ENCODE peak calls at places on chromosomes 13 and 19, in six cellular contexts. One of them, this sample, is unnamed.

GRCh38 chr19:41646589-41647204 is 19.8 kb upstream of the CEACAM4 start:
- DNase-seq in activated gamma-delta T cell treated with Interleukin-2 at 50 U/mL for 16 hours: peak; percentile 32
- DNase-seq in EL: peak; percentile 6
- DNase-seq in CD8-positive, alpha-beta memory T cell: peak; percentile 7
- DNase-seq in activated T-cell treated with anti-CD3 and anti-CD28 coated beads, Interleukin-2, amount 50 U/mL, for 72 hours: peak; percentile 55
- DNase-seq in dermis blood vessel endothelial cell: peak; percentile 24
- DNase-seq in this sample: no peak

GRCh38 chr19:10379880-10380310 is 477 bp downstream of the TYK2 start:
- DNase-seq in CD8-positive, alpha-beta memory T cell: no peak
- DNase-seq in EL: no peak
- DNase-seq in activated T-cell treated with anti-CD3 and anti-CD28 coated beads, Interleukin-2, amount 50 U/mL, for 72 hours: no peak
- DNase-seq in dermis blood vessel endothelial cell: peak; percentile 17
- DNase-seq in activated gamma-delta T cell treated with Interleukin-2 at 50 U/mL for 16 hours: no peak
- DNase-seq in this sample: no peak

GRCh38 chr19:8461376-8461775 is 16.6 kb downstream of the HNRNPM start:
- DNase-seq in activated gamma-delta T cell treated with Interleukin-2 at 50 U/mL for 16 hours: no peak
- DNase-seq in CD8-positive, alpha-beta memory T cell: no peak
- DNase-seq in dermis blood vessel endothelial cell: no peak
- DNase-seq in activated T-cell treated with anti-CD3 and anti-CD28 coated beads, Interleukin-2, amount 50 U/mL, for 72 hours: no peak
- DNase-seq in EL: no peak
- DNase-seq in this sample: no peak

GRCh38 chr13:26473571-26474230 is 83.8 kb upstream of the WASF3 start:
- DNase-seq in activated gamma-delta T cell treated with Interleukin-2 at 50 U/mL for 16 hours: no peak
- DNase-seq in activated T-cell treated with anti-CD3 and anti-CD28 coated beads, Interleukin-2, amount 50 U/mL, for 72 hours: no peak
- DNase-seq in EL: no peak
- DNase-seq in CD8-positive, alpha-beta memory T cell: no peak
- DNase-seq in dermis blood vessel endothelial cell: no peak
- DNase-seq in this sample: no peak

GRCh38 chr13:21673592-21674270 is 2.9 kb downstream of the FGF9 start:
- DNase-seq in EL: peak; percentile 23
- DNase-seq in activated gamma-delta T cell treated with Interleukin-2 at 50 U/mL for 16 hours: peak; percentile 32
- DNase-seq in dermis blood vessel endothelial cell: peak; percentile 50
- DNase-seq in activated T-cell treated with anti-CD3 and anti-CD28 coated beads, Interleukin-2, amount 50 U/mL, for 72 hours: peak; percentile 54
- DNase-seq in CD8-positive, alpha-beta memory T cell: no peak
- DNase-seq in this sample: peak; percentile 51

GRCh38 chr19:3852614-3853254 is 16.1 kb downstream of the ZFR2 start:
- DNase-seq in EL: peak; percentile 94
- DNase-seq in dermis blood vessel endothelial cell: peak; percentile 62
- DNase-seq in CD8-positive, alpha-beta memory T cell: peak; percentile 41
- DNase-seq in activated gamma-delta T cell treated with Interleukin-2 at 50 U/mL for 16 hours: peak; percentile 58
- DNase-seq in activated T-cell treated with anti-CD3 and anti-CD28 coated beads, Interleukin-2, amount 50 U/mL, for 72 hours: no peak
- DNase-seq in this sample: peak; percentile 15

GRCh38 chr19:18122424-18122823 is 24.8 kb downstream of the MAST3 start:
- DNase-seq in EL: no peak
- DNase-seq in CD8-positive, alpha-beta memory T cell: no peak
- DNase-seq in activated T-cell treated with anti-CD3 and anti-CD28 coated beads, Interleukin-2, amount 50 U/mL, for 72 hours: no peak
- DNase-seq in dermis blood vessel endothelial cell: no peak
- DNase-seq in activated gamma-delta T cell treated with Interleukin-2 at 50 U/mL for 16 hours: no peak
- DNase-seq in this sample: no peak

GRCh38 chr13:107144432-107144831 is 576.5 kb upstream of the ARGLU1 start:
- DNase-seq in EL: no peak
- DNase-seq in activated gamma-delta T cell treated with Interleukin-2 at 50 U/mL for 16 hours: no peak
- DNase-seq in activated T-cell treated with anti-CD3 and anti-CD28 coated beads, Interleukin-2, amount 50 U/mL, for 72 hours: no peak
- DNase-seq in CD8-positive, alpha-beta memory T cell: no peak
- DNase-seq in dermis blood vessel endothelial cell: peak; percentile 37
- DNase-seq in this sample: peak; percentile 41

GRCh38 chr13:80070024-80070703 is 270.8 kb downstream of the SPRY2 start:
- DNase-seq in dermis blood vessel endothelial cell: no peak
- DNase-seq in activated gamma-delta T cell treated with Interleukin-2 at 50 U/mL for 16 hours: no peak
- DNase-seq in CD8-positive, alpha-beta memory T cell: no peak
- DNase-seq in activated T-cell treated with anti-CD3 and anti-CD28 coated beads, Interleukin-2, amount 50 U/mL, for 72 hours: no peak
- DNase-seq in EL: no peak
- DNase-seq in this sample: no peak

GRCh38 chr19:55676384-55676783 is 1.4 kb downstream of the EPN1 start:
- DNase-seq in EL: peak; percentile 16
- DNase-seq in CD8-positive, alpha-beta memory T cell: no peak
- DNase-seq in activated T-cell treated with anti-CD3 and anti-CD28 coated beads, Interleukin-2, amount 50 U/mL, for 72 hours: no peak
- DNase-seq in dermis blood vessel endothelial cell: peak; percentile 27
- DNase-seq in activated gamma-delta T cell treated with Interleukin-2 at 50 U/mL for 16 hours: no peak
- DNase-seq in this sample: no peak

GRCh38 chr13:81487151-81487550 is 1146.2 kb upstream of the SPRY2 start:
- DNase-seq in EL: no peak
- DNase-seq in activated T-cell treated with anti-CD3 and anti-CD28 coated beads, Interleukin-2, amount 50 U/mL, for 72 hours: no peak
- DNase-seq in CD8-positive, alpha-beta memory T cell: no peak
- DNase-seq in dermis blood vessel endothelial cell: no peak
- DNase-seq in activated gamma-delta T cell treated with Interleukin-2 at 50 U/mL for 16 hours: no peak
- DNase-seq in this sample: no peak

GRCh38 chr13:113034451-113035208 is 65.6 kb downstream of the MCF2L start:
- DNase-seq in EL: peak; percentile 59
- DNase-seq in activated T-cell treated with anti-CD3 and anti-CD28 coated beads, Interleukin-2, amount 50 U/mL, for 72 hours: no peak
- DNase-seq in activated gamma-delta T cell treated with Interleukin-2 at 50 U/mL for 16 hours: no peak
- DNase-seq in CD8-positive, alpha-beta memory T cell: no peak
- DNase-seq in dermis blood vessel endothelial cell: peak; percentile 71
- DNase-seq in this sample: peak; percentile 15

GRCh38 chr13:106738279-106738678 is 170.3 kb upstream of the ARGLU1 start:
- DNase-seq in EL: no peak
- DNase-seq in activated gamma-delta T cell treated with Interleukin-2 at 50 U/mL for 16 hours: no peak
- DNase-seq in activated T-cell treated with anti-CD3 and anti-CD28 coated beads, Interleukin-2, amount 50 U/mL, for 72 hours: no peak
- DNase-seq in CD8-positive, alpha-beta memory T cell: no peak
- DNase-seq in dermis blood vessel endothelial cell: no peak
- DNase-seq in this sample: no peak

This sample was measured in NCI-H1105 treated with DMSO at 0.1 percent for 48 hours.